ENCODE peak calls at places on chromosomes 6 and 20, in six cellular contexts. One of them, this sample, is unnamed.

GRCh38 chr20:29123861-29124260 is 2133.6 kb upstream of the DEFB115 start:
- DNase-seq in H7: no peak
- DNase-seq in HS-5: no peak
- DNase-seq in NCI-H1436: no peak
- DNase-seq in HCEC 1CT: no peak
- DNase-seq in tibial nerve: no peak
- DNase-seq in this sample: no peak

GRCh38 chr6:13395272-13396237 is 67.2 kb upstream of the TBC1D7 start:
- DNase-seq in H7: peak
- DNase-seq in HS-5: peak
- DNase-seq in NCI-H1436: no peak
- DNase-seq in HCEC 1CT: peak
- DNase-seq in tibial nerve: peak
- DNase-seq in this sample: no peak

GRCh38 chr20:44496976-44497375 is 21.3 kb downstream of the TTPAL start:
- DNase-seq in H7: no peak
- DNase-seq in HS-5: peak
- DNase-seq in NCI-H1436: no peak
- DNase-seq in HCEC 1CT: peak
- DNase-seq in tibial nerve: no peak
- DNase-seq in this sample: no peak

GRCh38 chr6:91633374-91634184 is 1046.7 kb upstream of the MAP3K7 start:
- DNase-seq in H7: no peak
- DNase-seq in HS-5: no peak
- DNase-seq in NCI-H1436: no peak
- DNase-seq in HCEC 1CT: no peak
- DNase-seq in tibial nerve: no peak
- DNase-seq in this sample: no peak

GRCh38 chr20:14921546-14921945 is 584.1 kb upstream of the FLRT3 start:
- DNase-seq in H7: no peak
- DNase-seq in HS-5: no peak
- DNase-seq in NCI-H1436: no peak
- DNase-seq in HCEC 1CT: no peak
- DNase-seq in tibial nerve: no peak
- DNase-seq in this sample: no peak

GRCh38 chr6:8082954-8083858 is 19.0 kb upstream of the BLOC1S5 start:
- DNase-seq in H7: no peak
- DNase-seq in HS-5: peak
- DNase-seq in NCI-H1436: peak
- DNase-seq in HCEC 1CT: peak
- DNase-seq in tibial nerve: no peak
- DNase-seq in this sample: no peak

GRCh38 chr20:50023116-50023802 is 40.5 kb downstream of the SNAI1 start:
- DNase-seq in H7: peak
- DNase-seq in HS-5: no peak
- DNase-seq in NCI-H1436: no peak
- DNase-seq in HCEC 1CT: no peak
- DNase-seq in tibial nerve: no peak
- DNase-seq in this sample: no peak

GRCh38 chr20:13331536-13331935 is 110.5 kb downstream of the ISM1 start:
- DNase-seq in H7: no peak
- DNase-seq in HS-5: peak
- DNase-seq in NCI-H1436: no peak
- DNase-seq in HCEC 1CT: peak
- DNase-seq in tibial nerve: no peak
- DNase-seq in this sample: no peak